ENCODE peak calls at places on chromosomes 6 and 20, in five cellular contexts. H, X, J, M and I are unnamed samples.

GRCh38 chr20:58021481-58021880 is 207.0 kb downstream of the ANKRD60 start:
- DNase-seq in H (no peak), X (peak), J (no peak), M (no peak), I (no peak)

GRCh38 chr6:3751019-3751729 is at the start of gene PXDC1:
- DNase-seq in H (peak), X (peak), J (no peak), M (no peak), I (no peak)

GRCh38 chr20:25274891-25275812 is 27.3 kb downstream of the PYGB start:
- DNase-seq in H (peak), X (peak), J (no peak), M (no peak), I (no peak)

GRCh38 chr6:79375635-79376425 is 141.3 kb upstream of the HMGN3 start:
- DNase-seq in H (no peak), X (no peak), J (no peak), M (no peak), I (no peak)

GRCh38 chr20:50980071-50980681 is 21.6 kb downstream of the MOCS3 start:
- DNase-seq in H (no peak), X (peak), J (no peak), M (peak), I (no peak)

GRCh38 chr20:25399038-25399430 is 8.4 kb upstream of the ABHD12 start:
- DNase-seq in H (no peak), X (peak), J (no peak), M (peak), I (no peak)

GRCh38 chr20:611843-612185 is 1.7 kb upstream of the TCF15 start:
- DNase-seq in H (no peak), X (no peak), J (no peak), M (no peak), I (no peak)

GRCh38 chr6:114108119-114109002 is 137.4 kb upstream of the HDAC2 start:
- DNase-seq in H (peak), X (peak), J (no peak), M (peak), I (no peak)

GRCh38 chr20:37362231-37362792 is 16.4 kb downstream of the SRC start:
- DNase-seq in H (no peak), X (no peak), J (no peak), M (no peak), I (no peak)

GRCh38 chr6:71228461-71229041 is 60.1 kb upstream of the OGFRL1 start:
- DNase-seq in H (no peak), X (no peak), J (no peak), M (peak), I (no peak)

GRCh38 chr6:167826230-167827061 is at the start of gene AFDN:
- DNase-seq in H (peak), X (peak), J (no peak), M (peak), I (peak)